ENCODE peak calls at places on chromosome 3, in seven cellular contexts. Z is Peyer's patch, M is cardiac muscle cell, O is colonic mucosa, C is endodermal cell, G is left lung, H is body of pancreas. P is an unnamed sample.

GRCh38 chr3:49005998-49006397 is 1.2 kb upstream of the WDR6 start:
- DNase-seq in Z (no peak), M (no peak), O (no peak), C (no peak), G (peak; percentile 49), H (no peak), P (no peak)

GRCh38 chr3:2098398-2099027 is at the start of gene CNTN4:
- DNase-seq in Z (peak; percentile 86), M (peak; percentile 6), O (peak; percentile 81), C (peak; percentile 95), G (peak; percentile 88), H (peak; percentile 80), P (peak; percentile 95)

GRCh38 chr3:129123314-129124060 is 1.9 kb upstream of the RAB43 start:
- DNase-seq in Z (no peak), M (no peak), O (peak; percentile 66), C (peak; percentile 46), G (no peak), H (peak; percentile 25), P (no peak)

GRCh38 chr3:136929984-136930671 is 27.7 kb upstream of the IL20RB start:
- DNase-seq in Z (peak; percentile 56), M (peak; percentile 74), O (peak; percentile 87), C (no peak), G (no peak), H (peak; percentile 28), P (no peak)

GRCh38 chr3:143839980-143840379 is 8.3 kb downstream of the SLC9A9 start:
- DNase-seq in Z (no peak), M (no peak), O (no peak), C (peak; percentile 68), G (no peak), H (no peak), P (no peak)

GRCh38 chr3:22089284-22089683 is 338.3 kb upstream of the ZNF385D start:
- DNase-seq in Z (no peak), M (peak; percentile 32), O (no peak), C (peak; percentile 65), G (no peak), H (peak; percentile 33), P (no peak)

GRCh38 chr3:177251756-177252155 is 54.5 kb upstream of the TBL1XR1 start:
- DNase-seq in Z (no peak), M (no peak), O (no peak), C (no peak), G (no peak), H (no peak), P (no peak)

GRCh38 chr3:127408684-127409420 is 121.0 kb upstream of the PRR20G start:
- DNase-seq in Z (peak; percentile 24), M (no peak), O (peak; percentile 12), C (peak; percentile 64), G (no peak), H (no peak), P (no peak)

GRCh38 chr3:148102156-148102555 is 595.5 kb upstream of the AGTR1 start:
- DNase-seq in Z (no peak), M (no peak), O (no peak), C (no peak), G (no peak), H (no peak), P (no peak)

GRCh38 chr3:178968996-178969700 is 102.5 kb downstream of the ZMAT3 start:
- DNase-seq in Z (no peak), M (no peak), O (no peak), C (no peak), G (no peak), H (no peak), P (no peak)

GRCh38 chr3:55570361-55570760 is 83.3 kb upstream of the WNT5A start:
- DNase-seq in Z (no peak), M (peak; percentile 69), O (no peak), C (no peak), G (no peak), H (no peak), P (no peak)

GRCh38 chr3:128548011-128548410 is 55.0 kb upstream of the GATA2 start:
- DNase-seq in Z (no peak), M (no peak), O (no peak), C (no peak), G (no peak), H (no peak), P (no peak)

GRCh38 chr3:196218155-196218712 is 1.9 kb downstream of the SLC51A start:
- DNase-seq in Z (no peak), M (no peak), O (no peak), C (no peak), G (no peak), H (no peak), P (no peak)

DNA sequence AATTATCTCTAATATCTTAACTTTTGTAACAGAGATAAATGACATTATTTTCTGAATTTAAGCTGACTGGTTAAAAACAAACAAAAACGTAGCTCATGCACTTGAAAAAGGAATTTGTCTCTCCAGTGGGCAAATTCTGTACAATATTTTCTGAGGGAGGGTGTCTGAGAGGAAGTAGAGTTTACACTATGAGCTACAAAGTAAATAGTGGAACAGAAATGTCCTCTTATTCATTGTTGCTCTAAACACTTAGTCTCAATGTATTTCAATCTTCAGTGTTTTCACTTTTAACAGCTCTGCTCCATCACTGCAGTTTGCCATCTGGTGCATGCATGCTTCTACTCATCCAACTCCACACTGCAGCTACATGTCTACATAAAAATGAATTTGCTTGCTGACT is 817.4 kb upstream of the LMCD1 start:
- DNase-seq in Z (no peak), M (no peak), O (no peak), C (no peak), G (no peak), H (no peak), P (no peak)
- H3K9me3 ChIP-seq in Z (no peaks in the 10 kb centered on the region), M (no peaks in the 10 kb centered on the region), O (no peaks in the 10 kb centered on the region), C (peaks cover 12% of the 10 kb centered on the region), G (peaks cover 6% of the 10 kb centered on the region), H (no peaks in the 10 kb centered on the region), P (no peaks in the 10 kb centered on the region)

GRCh38 chr3:47098910-47099309 is 65.0 kb downstream of the SETD2 start:
- DNase-seq in Z (no peak), M (no peak), O (no peak), C (no peak), G (no peak), H (no peak), P (no peak)

GRCh38 chr3:47108546-47108945 is 55.4 kb downstream of the SETD2 start:
- DNase-seq in Z (no peak), M (peak; percentile 24), O (no peak), C (peak; percentile 59), G (no peak), H (no peak), P (no peak)

GRCh38 chr3:47109393-47109792 is 54.5 kb downstream of the SETD2 start:
- DNase-seq in Z (no peak), M (no peak), O (no peak), C (no peak), G (no peak), H (no peak), P (no peak)

GRCh38 chr3:47104259-47104658 is 59.7 kb downstream of the SETD2 start:
- DNase-seq in Z (no peak), M (no peak), O (no peak), C (no peak), G (no peak), H (no peak), P (no peak)

GRCh38 chr3:47103619-47104018 is 60.3 kb downstream of the SETD2 start:
- DNase-seq in Z (no peak), M (no peak), O (no peak), C (no peak), G (no peak), H (no peak), P (no peak)
- H3K9me3 ChIP-seq in Z (no peaks in the 10 kb centered on the region), M (no peaks in the 10 kb centered on the region), O (no peaks in the 10 kb centered on the region), C (no peaks in the 10 kb centered on the region), G (no peaks in the 10 kb centered on the region), H (no peaks in the 10 kb centered on the region), P (no peaks in the 10 kb centered on the region)

DNA sequence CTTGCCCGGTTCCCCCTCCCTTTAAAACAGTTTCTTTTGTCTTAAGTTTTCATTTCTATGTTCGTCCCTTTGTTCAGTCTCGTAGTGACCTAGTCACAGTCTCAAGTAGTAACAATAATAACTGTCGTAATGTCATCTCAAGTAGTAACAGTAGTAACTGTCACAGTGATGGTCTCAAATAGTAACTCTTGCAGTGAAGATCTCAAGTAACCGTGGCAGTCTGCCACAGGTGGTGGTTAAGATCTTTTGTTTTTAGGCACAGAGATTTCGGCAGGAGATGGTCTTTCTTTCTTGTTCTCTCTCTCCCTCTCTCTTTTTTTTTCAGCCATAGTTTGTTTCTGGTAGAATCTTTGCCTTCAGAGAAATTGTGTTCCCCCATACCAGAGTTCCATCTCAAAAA is 656.0 kb upstream of the SGO1 start:
- DNase-seq in Z (no peak), M (no peak), O (no peak), C (no peak), G (no peak), H (no peak), P (no peak)
- H3K9me3 ChIP-seq in Z (no peaks in the 10 kb centered on the region), M (no peaks in the 10 kb centered on the region), O (no peaks in the 10 kb centered on the region), C (no peaks in the 10 kb centered on the region), G (peaks cover 2% of the 10 kb centered on the region), H (no peaks in the 10 kb centered on the region), P (no peaks in the 10 kb centered on the region)

DNA sequence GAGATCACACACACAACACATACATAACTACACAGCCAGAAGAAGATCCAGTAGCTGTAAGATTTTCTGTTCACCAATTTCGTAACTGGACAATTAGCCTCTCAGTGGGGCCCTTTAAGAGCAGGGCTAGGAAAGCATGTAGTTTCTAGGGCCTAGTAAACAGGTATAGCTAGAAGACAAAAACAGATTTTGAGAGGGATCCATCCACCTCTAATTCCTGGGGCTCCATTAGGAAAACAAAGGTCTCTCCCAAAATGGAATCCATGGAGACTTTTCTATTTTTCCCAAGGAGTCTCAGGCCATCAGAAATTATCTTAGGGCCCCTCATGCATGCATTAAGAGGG is 10.5 kb downstream of the KIF15 start:
- DNase-seq in Z (no peak), M (no peak), O (no peak), C (no peak), G (no peak), H (no peak), P (no peak)
- H3K9me3 ChIP-seq in Z (no peaks in the 10 kb centered on the region), M (peaks cover 4% of the 10 kb centered on the region), O (no peaks in the 10 kb centered on the region), C (peaks cover 70% of the 10 kb centered on the region), G (peaks cover 54% of the 10 kb centered on the region), H (no peaks in the 10 kb centered on the region), P (no peaks in the 10 kb centered on the region)

DNA sequence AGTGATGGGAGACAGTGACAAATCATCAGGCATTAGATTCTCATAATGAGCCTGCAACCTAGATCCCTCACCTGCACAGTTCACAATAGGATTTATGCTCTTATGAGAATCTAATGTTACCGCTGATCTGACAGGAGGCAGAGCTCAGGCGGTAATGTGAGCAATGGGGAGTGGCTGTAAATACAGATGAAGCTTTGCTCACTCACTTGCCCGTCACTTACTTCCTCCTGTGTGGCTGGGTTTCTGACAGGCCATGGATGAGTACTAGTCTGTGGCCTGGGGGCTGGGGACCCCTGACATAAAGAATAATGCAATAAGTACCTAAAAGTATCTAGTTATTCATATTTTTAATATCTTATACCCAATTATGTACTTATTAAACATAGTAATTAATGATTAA is 15.6 kb downstream of the IQCB1 start:
- DNase-seq in Z (no peak), M (no peak), O (no peak), C (no peak), G (no peak), H (no peak), P (no peak)
- H3K9me3 ChIP-seq in Z (no peaks in the 10 kb centered on the region), M (no peaks in the 10 kb centered on the region), O (no peaks in the 10 kb centered on the region), C (peaks cover 38% of the 10 kb centered on the region), G (peaks cover 21% of the 10 kb centered on the region), H (no peaks in the 10 kb centered on the region), P (no peaks in the 10 kb centered on the region)